ENCODE peak calls at places on chromosomes 13 and 19, in eight cellular contexts. One of them, this sample, is unnamed.

GRCh38 chr13:78630509-78630908 is 27.2 kb upstream of the POU4F1 start:
- DNase-seq in stimulated activated CD4-positive, alpha-beta T cell treated with anti-CD3 and anti-CD28 coated beads, Interleukin-1b, Interleukin-23, amount 100 ng/mL, for 4 hours: no peak
- DNase-seq in activated T-cell treated with anti-CD3 and anti-CD28 coated beads for 48 hours: no peak
- DNase-seq in dermis blood vessel endothelial cell: no peak
- DNase-seq in astrocyte: no peak
- DNase-seq in fibroblast of mammary gland: no peak
- DNase-seq in activated CD4-positive, alpha-beta T cell treated with anti-CD3 and anti-CD28 coated beads, Interleukin-2, amount 50 U/mL, for 24 hours: no peak
- DNase-seq in Right ventricle myocardium superior: no peak
- DNase-seq in this sample: no peak

GRCh38 chr19:41023193-41023592 is 32.1 kb downstream of the CYP2B6 start:
- DNase-seq in activated CD4-positive, alpha-beta T cell treated with anti-CD3 and anti-CD28 coated beads, Interleukin-2, amount 50 U/mL, for 24 hours: no peak
- DNase-seq in activated T-cell treated with anti-CD3 and anti-CD28 coated beads for 48 hours: no peak
- DNase-seq in astrocyte: no peak
- DNase-seq in stimulated activated CD4-positive, alpha-beta T cell treated with anti-CD3 and anti-CD28 coated beads, Interleukin-1b, Interleukin-23, amount 100 ng/mL, for 4 hours: no peak
- DNase-seq in fibroblast of mammary gland: no peak
- DNase-seq in dermis blood vessel endothelial cell: no peak
- DNase-seq in Right ventricle myocardium superior: no peak
- DNase-seq in this sample: no peak

GRCh38 chr19:10819124-10820060 is 16.6 kb downstream of the TMED1 start:
- DNase-seq in activated CD4-positive, alpha-beta T cell treated with anti-CD3 and anti-CD28 coated beads, Interleukin-2, amount 50 U/mL, for 24 hours: no peak
- DNase-seq in dermis blood vessel endothelial cell: no peak
- DNase-seq in stimulated activated CD4-positive, alpha-beta T cell treated with anti-CD3 and anti-CD28 coated beads, Interleukin-1b, Interleukin-23, amount 100 ng/mL, for 4 hours: no peak
- DNase-seq in astrocyte: no peak
- DNase-seq in fibroblast of mammary gland: no peak
- DNase-seq in activated T-cell treated with anti-CD3 and anti-CD28 coated beads for 48 hours: no peak
- DNase-seq in Right ventricle myocardium superior: peak
- DNase-seq in this sample: no peak

GRCh38 chr13:33466262-33466661 is 180.7 kb upstream of the STARD13 start:
- DNase-seq in activated T-cell treated with anti-CD3 and anti-CD28 coated beads for 48 hours: no peak
- DNase-seq in astrocyte: no peak
- DNase-seq in Right ventricle myocardium superior: no peak
- DNase-seq in fibroblast of mammary gland: no peak
- DNase-seq in stimulated activated CD4-positive, alpha-beta T cell treated with anti-CD3 and anti-CD28 coated beads, Interleukin-1b, Interleukin-23, amount 100 ng/mL, for 4 hours: no peak
- DNase-seq in activated CD4-positive, alpha-beta T cell treated with anti-CD3 and anti-CD28 coated beads, Interleukin-2, amount 50 U/mL, for 24 hours: no peak
- DNase-seq in dermis blood vessel endothelial cell: peak
- DNase-seq in this sample: no peak

GRCh38 chr13:73870036-73870741 is 264.0 kb downstream of the KLF12 start:
- DNase-seq in Right ventricle myocardium superior: no peak
- DNase-seq in astrocyte: peak
- DNase-seq in stimulated activated CD4-positive, alpha-beta T cell treated with anti-CD3 and anti-CD28 coated beads, Interleukin-1b, Interleukin-23, amount 100 ng/mL, for 4 hours: no peak
- DNase-seq in dermis blood vessel endothelial cell: no peak
- DNase-seq in fibroblast of mammary gland: peak
- DNase-seq in activated T-cell treated with anti-CD3 and anti-CD28 coated beads for 48 hours: no peak
- DNase-seq in activated CD4-positive, alpha-beta T cell treated with anti-CD3 and anti-CD28 coated beads, Interleukin-2, amount 50 U/mL, for 24 hours: no peak
- DNase-seq in this sample: peak

GRCh38 chr13:50713849-50714248 is 129.6 kb downstream of the DLEU7 start:
- DNase-seq in Right ventricle myocardium superior: no peak
- DNase-seq in dermis blood vessel endothelial cell: no peak
- DNase-seq in astrocyte: peak
- DNase-seq in activated CD4-positive, alpha-beta T cell treated with anti-CD3 and anti-CD28 coated beads, Interleukin-2, amount 50 U/mL, for 24 hours: peak
- DNase-seq in fibroblast of mammary gland: peak
- DNase-seq in stimulated activated CD4-positive, alpha-beta T cell treated with anti-CD3 and anti-CD28 coated beads, Interleukin-1b, Interleukin-23, amount 100 ng/mL, for 4 hours: no peak
- DNase-seq in activated T-cell treated with anti-CD3 and anti-CD28 coated beads for 48 hours: no peak
- DNase-seq in this sample: peak

GRCh38 chr19:41691268-41691970 is 3.3 kb upstream of the CEACAM7 start:
- DNase-seq in astrocyte: no peak
- DNase-seq in activated CD4-positive, alpha-beta T cell treated with anti-CD3 and anti-CD28 coated beads, Interleukin-2, amount 50 U/mL, for 24 hours: no peak
- DNase-seq in dermis blood vessel endothelial cell: peak
- DNase-seq in activated T-cell treated with anti-CD3 and anti-CD28 coated beads for 48 hours: peak
- DNase-seq in fibroblast of mammary gland: peak
- DNase-seq in Right ventricle myocardium superior: no peak
- DNase-seq in stimulated activated CD4-positive, alpha-beta T cell treated with anti-CD3 and anti-CD28 coated beads, Interleukin-1b, Interleukin-23, amount 100 ng/mL, for 4 hours: no peak
- DNase-seq in this sample: no peak

GRCh38 chr19:52992109-52993004 is 21.4 kb upstream of the ERVV-1 start:
- DNase-seq in activated T-cell treated with anti-CD3 and anti-CD28 coated beads for 48 hours: no peak
- DNase-seq in astrocyte: no peak
- DNase-seq in dermis blood vessel endothelial cell: peak
- DNase-seq in stimulated activated CD4-positive, alpha-beta T cell treated with anti-CD3 and anti-CD28 coated beads, Interleukin-1b, Interleukin-23, amount 100 ng/mL, for 4 hours: no peak
- DNase-seq in fibroblast of mammary gland: no peak
- DNase-seq in activated CD4-positive, alpha-beta T cell treated with anti-CD3 and anti-CD28 coated beads, Interleukin-2, amount 50 U/mL, for 24 hours: no peak
- DNase-seq in Right ventricle myocardium superior: peak
- DNase-seq in this sample: no peak

GRCh38 chr13:95226932-95227718 is 74.1 kb downstream of the ABCC4 start:
- DNase-seq in Right ventricle myocardium superior: no peak
- DNase-seq in dermis blood vessel endothelial cell: no peak
- DNase-seq in astrocyte: no peak
- DNase-seq in fibroblast of mammary gland: no peak
- DNase-seq in stimulated activated CD4-positive, alpha-beta T cell treated with anti-CD3 and anti-CD28 coated beads, Interleukin-1b, Interleukin-23, amount 100 ng/mL, for 4 hours: no peak
- DNase-seq in activated T-cell treated with anti-CD3 and anti-CD28 coated beads for 48 hours: no peak
- DNase-seq in activated CD4-positive, alpha-beta T cell treated with anti-CD3 and anti-CD28 coated beads, Interleukin-2, amount 50 U/mL, for 24 hours: no peak
- DNase-seq in this sample: no peak

GRCh38 chr13:80962855-80963254 is 621.9 kb upstream of the SPRY2 start:
- DNase-seq in activated CD4-positive, alpha-beta T cell treated with anti-CD3 and anti-CD28 coated beads, Interleukin-2, amount 50 U/mL, for 24 hours: no peak
- DNase-seq in Right ventricle myocardium superior: no peak
- DNase-seq in stimulated activated CD4-positive, alpha-beta T cell treated with anti-CD3 and anti-CD28 coated beads, Interleukin-1b, Interleukin-23, amount 100 ng/mL, for 4 hours: no peak
- DNase-seq in astrocyte: no peak
- DNase-seq in dermis blood vessel endothelial cell: peak
- DNase-seq in activated T-cell treated with anti-CD3 and anti-CD28 coated beads for 48 hours: no peak
- DNase-seq in fibroblast of mammary gland: peak
- DNase-seq in this sample: peak

GRCh38 chr13:108855737-108856387 is 226.5 kb downstream of the MYO16 start:
- DNase-seq in astrocyte: no peak
- DNase-seq in fibroblast of mammary gland: no peak
- DNase-seq in activated T-cell treated with anti-CD3 and anti-CD28 coated beads for 48 hours: no peak
- DNase-seq in dermis blood vessel endothelial cell: no peak
- DNase-seq in activated CD4-positive, alpha-beta T cell treated with anti-CD3 and anti-CD28 coated beads, Interleukin-2, amount 50 U/mL, for 24 hours: no peak
- DNase-seq in stimulated activated CD4-positive, alpha-beta T cell treated with anti-CD3 and anti-CD28 coated beads, Interleukin-1b, Interleukin-23, amount 100 ng/mL, for 4 hours: no peak
- DNase-seq in Right ventricle myocardium superior: no peak
- DNase-seq in this sample: no peak

GRCh38 chr13:33262069-33262487 is 23.5 kb downstream of the STARD13 start:
- DNase-seq in activated T-cell treated with anti-CD3 and anti-CD28 coated beads for 48 hours: no peak
- DNase-seq in fibroblast of mammary gland: peak
- DNase-seq in activated CD4-positive, alpha-beta T cell treated with anti-CD3 and anti-CD28 coated beads, Interleukin-2, amount 50 U/mL, for 24 hours: no peak
- DNase-seq in astrocyte: peak
- DNase-seq in stimulated activated CD4-positive, alpha-beta T cell treated with anti-CD3 and anti-CD28 coated beads, Interleukin-1b, Interleukin-23, amount 100 ng/mL, for 4 hours: no peak
- DNase-seq in dermis blood vessel endothelial cell: peak
- DNase-seq in Right ventricle myocardium superior: no peak
- DNase-seq in this sample: peak

GRCh38 chr19:16204005-16204294 is 6.2 kb downstream of the AP1M1 start:
- DNase-seq in fibroblast of mammary gland: no peak
- DNase-seq in stimulated activated CD4-positive, alpha-beta T cell treated with anti-CD3 and anti-CD28 coated beads, Interleukin-1b, Interleukin-23, amount 100 ng/mL, for 4 hours: no peak
- DNase-seq in dermis blood vessel endothelial cell: no peak
- DNase-seq in activated T-cell treated with anti-CD3 and anti-CD28 coated beads for 48 hours: no peak
- DNase-seq in Right ventricle myocardium superior: peak
- DNase-seq in astrocyte: no peak
- DNase-seq in activated CD4-positive, alpha-beta T cell treated with anti-CD3 and anti-CD28 coated beads, Interleukin-2, amount 50 U/mL, for 24 hours: no peak
- DNase-seq in this sample: no peak

GRCh38 chr13:43159007-43159406 is 135.6 kb downstream of the DNAJC15 start:
- DNase-seq in dermis blood vessel endothelial cell: no peak
- DNase-seq in stimulated activated CD4-positive, alpha-beta T cell treated with anti-CD3 and anti-CD28 coated beads, Interleukin-1b, Interleukin-23, amount 100 ng/mL, for 4 hours: no peak
- DNase-seq in fibroblast of mammary gland: peak
- DNase-seq in activated CD4-positive, alpha-beta T cell treated with anti-CD3 and anti-CD28 coated beads, Interleukin-2, amount 50 U/mL, for 24 hours: no peak
- DNase-seq in Right ventricle myocardium superior: no peak
- DNase-seq in astrocyte: peak
- DNase-seq in activated T-cell treated with anti-CD3 and anti-CD28 coated beads for 48 hours: no peak
- DNase-seq in this sample: peak

GRCh38 chr19:38517321-38517720 is 83.8 kb downstream of the RYR1 start:
- DNase-seq in activated T-cell treated with anti-CD3 and anti-CD28 coated beads for 48 hours: no peak
- DNase-seq in fibroblast of mammary gland: no peak
- DNase-seq in Right ventricle myocardium superior: no peak
- DNase-seq in dermis blood vessel endothelial cell: no peak
- DNase-seq in astrocyte: no peak
- DNase-seq in stimulated activated CD4-positive, alpha-beta T cell treated with anti-CD3 and anti-CD28 coated beads, Interleukin-1b, Interleukin-23, amount 100 ng/mL, for 4 hours: no peak
- DNase-seq in activated CD4-positive, alpha-beta T cell treated with anti-CD3 and anti-CD28 coated beads, Interleukin-2, amount 50 U/mL, for 24 hours: no peak
- DNase-seq in this sample: no peak

GRCh38 chr19:29509456-29509855 is 16.3 kb upstream of the VSTM2B start:
- DNase-seq in dermis blood vessel endothelial cell: no peak
- DNase-seq in activated T-cell treated with anti-CD3 and anti-CD28 coated beads for 48 hours: no peak
- DNase-seq in astrocyte: no peak
- DNase-seq in stimulated activated CD4-positive, alpha-beta T cell treated with anti-CD3 and anti-CD28 coated beads, Interleukin-1b, Interleukin-23, amount 100 ng/mL, for 4 hours: no peak
- DNase-seq in fibroblast of mammary gland: no peak
- DNase-seq in Right ventricle myocardium superior: no peak
- DNase-seq in activated CD4-positive, alpha-beta T cell treated with anti-CD3 and anti-CD28 coated beads, Interleukin-2, amount 50 U/mL, for 24 hours: no peak
- DNase-seq in this sample: no peak

GRCh38 chr19:3094638-3095374 is 644 bp downstream of the GNA11 start:
- DNase-seq in activated T-cell treated with anti-CD3 and anti-CD28 coated beads for 48 hours: peak
- DNase-seq in activated CD4-positive, alpha-beta T cell treated with anti-CD3 and anti-CD28 coated beads, Interleukin-2, amount 50 U/mL, for 24 hours: no peak
- DNase-seq in dermis blood vessel endothelial cell: peak
- DNase-seq in astrocyte: no peak
- DNase-seq in Right ventricle myocardium superior: no peak
- DNase-seq in stimulated activated CD4-positive, alpha-beta T cell treated with anti-CD3 and anti-CD28 coated beads, Interleukin-1b, Interleukin-23, amount 100 ng/mL, for 4 hours: no peak
- DNase-seq in fibroblast of mammary gland: peak
- DNase-seq in this sample: no peak

GRCh38 chr19:8654591-8655339 is 24.3 kb downstream of the NFILZ start:
- DNase-seq in activated CD4-positive, alpha-beta T cell treated with anti-CD3 and anti-CD28 coated beads, Interleukin-2, amount 50 U/mL, for 24 hours: peak
- DNase-seq in activated T-cell treated with anti-CD3 and anti-CD28 coated beads for 48 hours: peak
- DNase-seq in fibroblast of mammary gland: peak
- DNase-seq in Right ventricle myocardium superior: peak
- DNase-seq in dermis blood vessel endothelial cell: peak
- DNase-seq in stimulated activated CD4-positive, alpha-beta T cell treated with anti-CD3 and anti-CD28 coated beads, Interleukin-1b, Interleukin-23, amount 100 ng/mL, for 4 hours: peak
- DNase-seq in astrocyte: no peak
- DNase-seq in this sample: peak

GRCh38 chr19:17294051-17294891 is 9.0 kb downstream of the ABHD8 start:
- DNase-seq in activated T-cell treated with anti-CD3 and anti-CD28 coated beads for 48 hours: peak
- DNase-seq in fibroblast of mammary gland: no peak
- DNase-seq in astrocyte: no peak
- DNase-seq in stimulated activated CD4-positive, alpha-beta T cell treated with anti-CD3 and anti-CD28 coated beads, Interleukin-1b, Interleukin-23, amount 100 ng/mL, for 4 hours: peak
- DNase-seq in Right ventricle myocardium superior: peak
- DNase-seq in dermis blood vessel endothelial cell: peak
- DNase-seq in activated CD4-positive, alpha-beta T cell treated with anti-CD3 and anti-CD28 coated beads, Interleukin-2, amount 50 U/mL, for 24 hours: no peak
- DNase-seq in this sample: peak

GRCh38 chr19:47623151-47623920 is 14.4 kb downstream of the BICRA start:
- DNase-seq in dermis blood vessel endothelial cell: no peak
- DNase-seq in astrocyte: no peak
- DNase-seq in stimulated activated CD4-positive, alpha-beta T cell treated with anti-CD3 and anti-CD28 coated beads, Interleukin-1b, Interleukin-23, amount 100 ng/mL, for 4 hours: no peak
- DNase-seq in fibroblast of mammary gland: no peak
- DNase-seq in activated CD4-positive, alpha-beta T cell treated with anti-CD3 and anti-CD28 coated beads, Interleukin-2, amount 50 U/mL, for 24 hours: no peak
- DNase-seq in Right ventricle myocardium superior: peak
- DNase-seq in activated T-cell treated with anti-CD3 and anti-CD28 coated beads for 48 hours: no peak
- DNase-seq in this sample: no peak

GRCh38 chr19:45729774-45730388 is 815 bp downstream of the FBXO46 start:
- DNase-seq in activated CD4-positive, alpha-beta T cell treated with anti-CD3 and anti-CD28 coated beads, Interleukin-2, amount 50 U/mL, for 24 hours: no peak
- DNase-seq in activated T-cell treated with anti-CD3 and anti-CD28 coated beads for 48 hours: no peak
- DNase-seq in astrocyte: no peak
- DNase-seq in stimulated activated CD4-positive, alpha-beta T cell treated with anti-CD3 and anti-CD28 coated beads, Interleukin-1b, Interleukin-23, amount 100 ng/mL, for 4 hours: no peak
- DNase-seq in dermis blood vessel endothelial cell: peak
- DNase-seq in Right ventricle myocardium superior: no peak
- DNase-seq in fibroblast of mammary gland: peak
- DNase-seq in this sample: no peak

GRCh38 chr13:50400035-50400726 is 384.9 kb downstream of the KCNRG start:
- DNase-seq in fibroblast of mammary gland: peak
- DNase-seq in activated T-cell treated with anti-CD3 and anti-CD28 coated beads for 48 hours: no peak
- DNase-seq in Right ventricle myocardium superior: peak
- DNase-seq in stimulated activated CD4-positive, alpha-beta T cell treated with anti-CD3 and anti-CD28 coated beads, Interleukin-1b, Interleukin-23, amount 100 ng/mL, for 4 hours: no peak
- DNase-seq in activated CD4-positive, alpha-beta T cell treated with anti-CD3 and anti-CD28 coated beads, Interleukin-2, amount 50 U/mL, for 24 hours: no peak
- DNase-seq in astrocyte: peak
- DNase-seq in dermis blood vessel endothelial cell: no peak
- DNase-seq in this sample: no peak

GRCh38 chr19:52343548-52343947 is 7.5 kb downstream of the ZNF610 start:
- DNase-seq in fibroblast of mammary gland: peak
- DNase-seq in dermis blood vessel endothelial cell: peak
- DNase-seq in astrocyte: peak
- DNase-seq in activated CD4-positive, alpha-beta T cell treated with anti-CD3 and anti-CD28 coated beads, Interleukin-2, amount 50 U/mL, for 24 hours: peak
- DNase-seq in stimulated activated CD4-positive, alpha-beta T cell treated with anti-CD3 and anti-CD28 coated beads, Interleukin-1b, Interleukin-23, amount 100 ng/mL, for 4 hours: peak
- DNase-seq in Right ventricle myocardium superior: peak
- DNase-seq in activated T-cell treated with anti-CD3 and anti-CD28 coated beads for 48 hours: peak
- DNase-seq in this sample: peak

GRCh38 chr13:48118025-48118424 is 23.1 kb upstream of the MED4 start:
- DNase-seq in dermis blood vessel endothelial cell: no peak
- DNase-seq in stimulated activated CD4-positive, alpha-beta T cell treated with anti-CD3 and anti-CD28 coated beads, Interleukin-1b, Interleukin-23, amount 100 ng/mL, for 4 hours: no peak
- DNase-seq in fibroblast of mammary gland: no peak
- DNase-seq in Right ventricle myocardium superior: no peak
- DNase-seq in astrocyte: no peak
- DNase-seq in activated CD4-positive, alpha-beta T cell treated with anti-CD3 and anti-CD28 coated beads, Interleukin-2, amount 50 U/mL, for 24 hours: no peak
- DNase-seq in activated T-cell treated with anti-CD3 and anti-CD28 coated beads for 48 hours: no peak
- DNase-seq in this sample: no peak

GRCh38 chr13:67023088-67023893 is 206.8 kb downstream of the PCDH9 start:
- DNase-seq in astrocyte: peak
- DNase-seq in dermis blood vessel endothelial cell: peak
- DNase-seq in activated CD4-positive, alpha-beta T cell treated with anti-CD3 and anti-CD28 coated beads, Interleukin-2, amount 50 U/mL, for 24 hours: no peak
- DNase-seq in fibroblast of mammary gland: peak
- DNase-seq in activated T-cell treated with anti-CD3 and anti-CD28 coated beads for 48 hours: no peak
- DNase-seq in stimulated activated CD4-positive, alpha-beta T cell treated with anti-CD3 and anti-CD28 coated beads, Interleukin-1b, Interleukin-23, amount 100 ng/mL, for 4 hours: no peak
- DNase-seq in Right ventricle myocardium superior: no peak
- DNase-seq in this sample: peak

GRCh38 chr13:112182251-112182650 is 115.3 kb downstream of the SOX1 start:
- DNase-seq in astrocyte: no peak
- DNase-seq in activated CD4-positive, alpha-beta T cell treated with anti-CD3 and anti-CD28 coated beads, Interleukin-2, amount 50 U/mL, for 24 hours: no peak
- DNase-seq in fibroblast of mammary gland: no peak
- DNase-seq in dermis blood vessel endothelial cell: no peak
- DNase-seq in Right ventricle myocardium superior: no peak
- DNase-seq in stimulated activated CD4-positive, alpha-beta T cell treated with anti-CD3 and anti-CD28 coated beads, Interleukin-1b, Interleukin-23, amount 100 ng/mL, for 4 hours: no peak
- DNase-seq in activated T-cell treated with anti-CD3 and anti-CD28 coated beads for 48 hours: no peak
- DNase-seq in this sample: no peak

GRCh38 chr19:36008336-36008978 is at the start of gene SYNE4:
- DNase-seq in dermis blood vessel endothelial cell: no peak
- DNase-seq in activated CD4-positive, alpha-beta T cell treated with anti-CD3 and anti-CD28 coated beads, Interleukin-2, amount 50 U/mL, for 24 hours: no peak
- DNase-seq in astrocyte: no peak
- DNase-seq in fibroblast of mammary gland: no peak
- DNase-seq in stimulated activated CD4-positive, alpha-beta T cell treated with anti-CD3 and anti-CD28 coated beads, Interleukin-1b, Interleukin-23, amount 100 ng/mL, for 4 hours: no peak
- DNase-seq in Right ventricle myocardium superior: no peak
- DNase-seq in activated T-cell treated with anti-CD3 and anti-CD28 coated beads for 48 hours: no peak
- DNase-seq in this sample: no peak

GRCh38 chr19:55447421-55448174 is 4.5 kb upstream of the SHISA7 start:
- DNase-seq in Right ventricle myocardium superior: no peak
- DNase-seq in astrocyte: no peak
- DNase-seq in activated CD4-positive, alpha-beta T cell treated with anti-CD3 and anti-CD28 coated beads, Interleukin-2, amount 50 U/mL, for 24 hours: no peak
- DNase-seq in stimulated activated CD4-positive, alpha-beta T cell treated with anti-CD3 and anti-CD28 coated beads, Interleukin-1b, Interleukin-23, amount 100 ng/mL, for 4 hours: no peak
- DNase-seq in dermis blood vessel endothelial cell: peak
- DNase-seq in fibroblast of mammary gland: peak
- DNase-seq in activated T-cell treated with anti-CD3 and anti-CD28 coated beads for 48 hours: no peak
- DNase-seq in this sample: peak

GRCh38 chr13:97347255-97347653 is 86.7 kb upstream of the RAP2A start:
- DNase-seq in fibroblast of mammary gland: no peak
- DNase-seq in Right ventricle myocardium superior: no peak
- DNase-seq in activated T-cell treated with anti-CD3 and anti-CD28 coated beads for 48 hours: no peak
- DNase-seq in dermis blood vessel endothelial cell: no peak
- DNase-seq in activated CD4-positive, alpha-beta T cell treated with anti-CD3 and anti-CD28 coated beads, Interleukin-2, amount 50 U/mL, for 24 hours: no peak
- DNase-seq in stimulated activated CD4-positive, alpha-beta T cell treated with anti-CD3 and anti-CD28 coated beads, Interleukin-1b, Interleukin-23, amount 100 ng/mL, for 4 hours: no peak
- DNase-seq in astrocyte: no peak
- DNase-seq in this sample: no peak

GRCh38 chr19:3945838-3946237 is 13.0 kb downstream of the NMRK2 start:
- DNase-seq in activated CD4-positive, alpha-beta T cell treated with anti-CD3 and anti-CD28 coated beads, Interleukin-2, amount 50 U/mL, for 24 hours: no peak
- DNase-seq in Right ventricle myocardium superior: no peak
- DNase-seq in stimulated activated CD4-positive, alpha-beta T cell treated with anti-CD3 and anti-CD28 coated beads, Interleukin-1b, Interleukin-23, amount 100 ng/mL, for 4 hours: no peak
- DNase-seq in fibroblast of mammary gland: peak
- DNase-seq in astrocyte: no peak
- DNase-seq in activated T-cell treated with anti-CD3 and anti-CD28 coated beads for 48 hours: no peak
- DNase-seq in dermis blood vessel endothelial cell: no peak
- DNase-seq in this sample: peak

GRCh38 chr13:36098080-36098479 is 33.1 kb downstream of the DCLK1 start:
- DNase-seq in activated T-cell treated with anti-CD3 and anti-CD28 coated beads for 48 hours: no peak
- DNase-seq in Right ventricle myocardium superior: no peak
- DNase-seq in activated CD4-positive, alpha-beta T cell treated with anti-CD3 and anti-CD28 coated beads, Interleukin-2, amount 50 U/mL, for 24 hours: no peak
- DNase-seq in fibroblast of mammary gland: peak
- DNase-seq in stimulated activated CD4-positive, alpha-beta T cell treated with anti-CD3 and anti-CD28 coated beads, Interleukin-1b, Interleukin-23, amount 100 ng/mL, for 4 hours: no peak
- DNase-seq in dermis blood vessel endothelial cell: no peak
- DNase-seq in astrocyte: no peak
- DNase-seq in this sample: no peak

GRCh38 chr19:30393729-30394480 is 21.7 kb downstream of the ZNF536 start:
- DNase-seq in fibroblast of mammary gland: no peak
- DNase-seq in Right ventricle myocardium superior: no peak
- DNase-seq in astrocyte: no peak
- DNase-seq in activated CD4-positive, alpha-beta T cell treated with anti-CD3 and anti-CD28 coated beads, Interleukin-2, amount 50 U/mL, for 24 hours: no peak
- DNase-seq in stimulated activated CD4-positive, alpha-beta T cell treated with anti-CD3 and anti-CD28 coated beads, Interleukin-1b, Interleukin-23, amount 100 ng/mL, for 4 hours: no peak
- DNase-seq in dermis blood vessel endothelial cell: no peak
- DNase-seq in activated T-cell treated with anti-CD3 and anti-CD28 coated beads for 48 hours: no peak
- DNase-seq in this sample: no peak

GRCh38 chr13:52827839-52828238 is 20.6 kb downstream of the PCDH8 start:
- DNase-seq in activated CD4-positive, alpha-beta T cell treated with anti-CD3 and anti-CD28 coated beads, Interleukin-2, amount 50 U/mL, for 24 hours: no peak
- DNase-seq in stimulated activated CD4-positive, alpha-beta T cell treated with anti-CD3 and anti-CD28 coated beads, Interleukin-1b, Interleukin-23, amount 100 ng/mL, for 4 hours: no peak
- DNase-seq in activated T-cell treated with anti-CD3 and anti-CD28 coated beads for 48 hours: no peak
- DNase-seq in astrocyte: no peak
- DNase-seq in fibroblast of mammary gland: no peak
- DNase-seq in Right ventricle myocardium superior: no peak
- DNase-seq in dermis blood vessel endothelial cell: no peak
- DNase-seq in this sample: no peak

GRCh38 chr19:48812094-48812929 is 1.5 kb upstream of the BCAT2 start:
- DNase-seq in activated T-cell treated with anti-CD3 and anti-CD28 coated beads for 48 hours: peak
- DNase-seq in Right ventricle myocardium superior: peak
- DNase-seq in stimulated activated CD4-positive, alpha-beta T cell treated with anti-CD3 and anti-CD28 coated beads, Interleukin-1b, Interleukin-23, amount 100 ng/mL, for 4 hours: peak
- DNase-seq in fibroblast of mammary gland: peak
- DNase-seq in dermis blood vessel endothelial cell: peak
- DNase-seq in activated CD4-positive, alpha-beta T cell treated with anti-CD3 and anti-CD28 coated beads, Interleukin-2, amount 50 U/mL, for 24 hours: peak
- DNase-seq in astrocyte: peak
- DNase-seq in this sample: peak

This sample was measured in amniotic epithelial cell.